ENCODE peak calls at places on chromosomes 6 and 20, in five cellular contexts. Y, N, R, I and D are unnamed samples.

GRCh38 chr6:96899599-96899998 is 1.9 kb upstream of the NDUFAF4 start:
- DNase-seq in Y (no peak), I (no peak), R (no peak), N (no peak), D (no peak)

GRCh38 chr6:136387316-136387715 is 97.7 kb upstream of the BCLAF1 start:
- DNase-seq in I (no peak), N (no peak), R (no peak), Y (no peak), D (no peak)

GRCh38 chr6:11279213-11279780 is 46.8 kb upstream of the NEDD9 start:
- DNase-seq in R (no peak), N (no peak), Y (no peak), I (no peak), D (no peak)

GRCh38 chr20:10864076-10864672 is 190.4 kb upstream of the JAG1 start:
- DNase-seq in I (no peak), N (no peak), R (no peak), Y (peak; percentile 16), D (no peak)

GRCh38 chr20:47336013-47336754 is 20.3 kb downstream of the ZMYND8 start:
- DNase-seq in I (no peak), R (no peak), N (no peak), Y (no peak), D (no peak)

GRCh38 chr20:37688093-37688492 is 5.7 kb upstream of the CTNNBL1 start:
- DNase-seq in Y (no peak), R (no peak), N (no peak), I (no peak), D (no peak)

GRCh38 chr6:146700078-146700686 is 101.4 kb downstream of the ADGB start:
- DNase-seq in Y (peak; percentile 64), N (peak; percentile 73), R (no peak), I (peak; percentile 26), D (peak; percentile 48)

GRCh38 chr6:75893058-75893775 is 144.2 kb downstream of the MYO6 start:
- DNase-seq in I (peak; percentile 19), N (peak; percentile 28), R (no peak), Y (peak; percentile 63), D (peak; percentile 51)

GRCh38 chr20:49799698-49800097 is 12.9 kb upstream of the SLC9A8 start:
- DNase-seq in R (no peak), N (no peak), Y (no peak), I (no peak), D (no peak)

GRCh38 chr6:19833947-19834346 is 3.2 kb upstream of the ID4 start:
- DNase-seq in Y (no peak), N (no peak), R (no peak), I (no peak), D (no peak)

GRCh38 chr6:142756215-142756630 is 188.8 kb downstream of the HIVEP2 start:
- DNase-seq in Y (peak; percentile 62), R (no peak), I (no peak), N (no peak), D (no peak)

GRCh38 chr6:14717307-14717706 is 528.6 kb upstream of the JARID2 start:
- DNase-seq in I (no peak), Y (no peak), N (no peak), R (no peak), D (no peak)

GRCh38 chr6:46661500-46661899 is 8.7 kb downstream of the SLC25A27 start:
- DNase-seq in Y (no peak), N (no peak), I (no peak), R (no peak), D (no peak)

GRCh38 chr6:41682497-41682961 is 44.3 kb downstream of the MDFI start:
- DNase-seq in Y (no peak), R (no peak), N (no peak), I (no peak), D (no peak)

GRCh38 chr20:20235681-20236080 is 132.2 kb upstream of the INSM1 start:
- DNase-seq in Y (no peak), N (no peak), I (no peak), R (no peak), D (no peak)

GRCh38 chr6:3915076-3915791 is 66.1 kb downstream of the FAM50B start:
- DNase-seq in N (no peak), Y (no peak), R (peak; percentile 19), I (peak; percentile 24), D (no peak)

GRCh38 chr6:6614096-6614964 is 25.8 kb downstream of the LY86 start:
- DNase-seq in I (no peak), R (no peak), N (no peak), Y (no peak), D (no peak)

GRCh38 chr6:11207199-11207968 is 25.1 kb downstream of the NEDD9 start:
- DNase-seq in R (no peak), Y (peak; percentile 39), N (no peak), I (no peak), D (no peak)

GRCh38 chr20:8082999-8083398 is 49.1 kb upstream of the PLCB1 start:
- DNase-seq in Y (no peak), N (no peak), I (no peak), R (no peak), D (no peak)

GRCh38 chr6:157121897-157122296 is 201.4 kb downstream of the TMEM242 start:
- DNase-seq in R (no peak), N (no peak), Y (no peak), I (no peak), D (no peak)

GRCh38 chr6:22057962-22058361 is 238.9 kb downstream of the PRL start:
- DNase-seq in R (no peak), N (no peak), I (no peak), Y (no peak), D (no peak)

GRCh38 chr20:58209652-58210397 is 18.6 kb downstream of the ANKRD60 start:
- DNase-seq in I (peak; percentile 17), Y (peak; percentile 52), N (peak; percentile 94), R (peak; percentile 98), D (peak; percentile 94)

DNA sequence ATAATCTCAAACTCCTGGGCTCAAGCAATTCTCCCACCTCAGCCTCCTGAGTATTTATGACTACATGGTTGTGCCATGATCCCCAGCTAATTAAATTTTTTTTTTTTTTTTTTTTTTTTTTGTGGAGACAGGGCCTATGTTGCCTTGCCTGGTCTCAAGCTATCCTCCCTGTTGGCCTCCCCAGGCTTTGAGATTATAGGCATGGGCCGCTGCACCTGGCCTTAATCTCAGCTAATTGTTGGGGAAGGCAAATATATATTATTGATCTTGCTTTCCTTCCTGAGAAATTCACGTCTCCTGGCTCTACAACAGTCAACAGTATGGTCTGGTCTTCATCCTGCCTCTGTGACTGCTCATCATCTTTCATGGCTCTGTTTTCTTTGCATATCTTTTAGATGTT is 20.1 kb downstream of the PCMT1 start:
- DNase-seq in R (no peak), I (no peak), N (no peak), Y (no peak), D (no peak)
- TF ChIP-seq SIN3A in R (no peak), I (no peak), N (no peak), Y (no peak), D (no peak)

GRCh38 chr6:135052939-135053338 is 1.7 kb downstream of the HBS1L start:
- DNase-seq in R (no peak), I (no peak), N (peak; percentile 31), Y (no peak), D (no peak)

GRCh38 chr6:135053433-135053832 is 1.2 kb downstream of the HBS1L start:
- DNase-seq in Y (no peak), R (no peak), N (no peak), I (no peak), D (no peak)

GRCh38 chr6:135054575-135055498 is at the start of gene HBS1L:
- DNase-seq in R (peak; percentile 96), I (peak; percentile 98), Y (peak; percentile 97), N (peak; percentile 98), D (peak; percentile 95)

GRCh38 chr6:135056632-135057031 is 2.0 kb upstream of the HBS1L start:
- DNase-seq in N (no peak), R (no peak), Y (no peak), I (no peak), D (no peak)

DNA sequence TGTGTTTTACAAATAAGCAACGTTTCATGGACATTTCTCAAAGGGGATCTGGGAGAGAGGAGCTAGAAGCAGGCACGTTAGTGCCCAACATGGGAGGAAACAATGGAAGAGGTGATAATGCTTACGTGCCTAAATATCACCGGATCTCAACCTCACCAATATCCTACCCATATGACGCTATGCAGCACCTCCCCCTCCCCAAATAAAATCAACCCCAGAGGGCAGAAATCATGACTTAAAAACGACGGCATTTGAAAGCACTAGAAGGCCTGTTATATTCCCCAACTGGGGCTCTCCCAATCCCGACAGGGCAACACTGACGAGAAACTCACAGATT is 416 bp downstream of the HBS1L start:
- DNase-seq in Y (no peak), I (no peak), N (peak; percentile 36), R (no peak), D (no peak)
- TF ChIP-seq JUND in Y (no peak), I (no peak), N (no peak), R (no peak), D (no peak)

GRCh38 chr6:117463762-117464665 is 18.5 kb upstream of the DCBLD1 start:
- DNase-seq in N (no peak), R (no peak), Y (no peak), I (no peak), D (no peak)
- TF ChIP-seq SIN3A in N (no peak), R (no peak), Y (no peak), I (no peak), D (no peak)

DNA sequence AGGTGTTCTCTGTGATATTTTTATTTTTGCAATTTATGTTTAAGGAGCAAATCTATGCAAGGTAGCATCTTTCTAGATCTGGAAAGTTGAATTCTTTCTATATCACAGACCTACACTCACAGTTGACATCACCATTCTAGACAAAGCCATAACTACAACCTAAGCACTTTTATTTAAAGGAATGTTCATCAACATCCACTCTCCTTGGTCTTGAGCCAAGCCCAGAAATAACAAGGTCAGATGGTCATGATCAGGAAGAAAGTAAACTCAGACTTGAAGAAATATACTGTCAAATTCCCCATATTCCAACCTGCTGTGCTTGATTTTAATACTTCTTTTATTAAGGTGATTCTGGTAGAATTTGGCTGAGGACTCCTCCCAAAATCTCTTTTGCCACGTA is 32.2 kb downstream of the MMUT start:
- DNase-seq in R (no peak), Y (no peak), I (no peak), N (no peak), D (no peak)
- TF ChIP-seq JUND in R (no peak), Y (no peak), I (no peak), N (no peak), D (no peak)

GRCh38 chr6:85364354-85364753 is 85.5 kb upstream of the NT5E start:
- DNase-seq in N (no peak), R (no peak), I (no peak), Y (peak; percentile 69), D (no peak)
- TF ChIP-seq SIN3A in N (no peak), R (no peak), I (no peak), Y (no peak), D (no peak)

GRCh38 chr6:45590225-45590624 is 212.5 kb upstream of the SUPT3H start:
- DNase-seq in R (peak; percentile 10), N (no peak), Y (no peak), I (no peak), D (no peak)
- TF ChIP-seq JUND in R (no peak), N (no peak), Y (no peak), I (no peak), D (no peak)